ENCODE peak calls at places on chromosome 9, in four cellular contexts. One of them, this sample, is unnamed.

GRCh38 chr9:125748511-125749099 is 1.4 kb downstream of the PBX3 start:
- DNase-seq in fibroblast of the aortic adventitia: peak
- DNase-seq in Caco-2: no peak
- DNase-seq in CD8-positive, alpha-beta T cell: no peak
- DNase-seq in this sample: no peak

GRCh38 chr9:111597852-111598729 is 1.4 kb downstream of the PTGR1 start:
- DNase-seq in CD8-positive, alpha-beta T cell: peak
- DNase-seq in Caco-2: peak
- DNase-seq in fibroblast of the aortic adventitia: peak
- DNase-seq in this sample: no peak

GRCh38 chr9:110601098-110601497 is 21.6 kb upstream of the SVEP1 start:
- DNase-seq in fibroblast of the aortic adventitia: no peak
- DNase-seq in CD8-positive, alpha-beta T cell: no peak
- DNase-seq in Caco-2: no peak
- DNase-seq in this sample: no peak

GRCh38 chr9:108565651-108566378 is 290.0 kb downstream of the ACTL7B start:
- DNase-seq in Caco-2: peak
- DNase-seq in fibroblast of the aortic adventitia: peak
- DNase-seq in CD8-positive, alpha-beta T cell: no peak
- DNase-seq in this sample: no peak

GRCh38 chr9:105976257-105976656 is 281.9 kb downstream of the TMEM38B start:
- DNase-seq in CD8-positive, alpha-beta T cell: no peak
- DNase-seq in Caco-2: no peak
- DNase-seq in fibroblast of the aortic adventitia: no peak
- DNase-seq in this sample: no peak

GRCh38 chr9:79195904-79196303 is 375.9 kb upstream of the TLE4 start:
- DNase-seq in CD8-positive, alpha-beta T cell: no peak
- DNase-seq in Caco-2: no peak
- DNase-seq in fibroblast of the aortic adventitia: peak
- DNase-seq in this sample: no peak

GRCh38 chr9:129405089-129405830 is 215.6 kb downstream of the C9orf50 start:
- DNase-seq in CD8-positive, alpha-beta T cell: no peak
- DNase-seq in Caco-2: no peak
- DNase-seq in fibroblast of the aortic adventitia: peak
- DNase-seq in this sample: no peak

GRCh38 chr9:21777701-21778100 is 24.7 kb upstream of the MTAP start:
- DNase-seq in CD8-positive, alpha-beta T cell: no peak
- DNase-seq in Caco-2: no peak
- DNase-seq in fibroblast of the aortic adventitia: peak
- DNase-seq in this sample: no peak

GRCh38 chr9:97984188-97985057 is 1.3 kb downstream of the ANP32B start:
- DNase-seq in CD8-positive, alpha-beta T cell: peak
- DNase-seq in Caco-2: peak
- DNase-seq in fibroblast of the aortic adventitia: peak
- DNase-seq in this sample: peak

GRCh38 chr9:129317179-129318011 is 139.3 kb upstream of the IER5L start:
- DNase-seq in CD8-positive, alpha-beta T cell: no peak
- DNase-seq in fibroblast of the aortic adventitia: peak
- DNase-seq in Caco-2: no peak
- DNase-seq in this sample: no peak

GRCh38 chr9:98998441-98999151 is 54.9 kb downstream of the COL15A1 start:
- DNase-seq in fibroblast of the aortic adventitia: peak
- DNase-seq in CD8-positive, alpha-beta T cell: peak
- DNase-seq in Caco-2: peak
- DNase-seq in this sample: no peak

GRCh38 chr9:21688108-21689102 is 114.0 kb upstream of the MTAP start:
- DNase-seq in Caco-2: no peak
- DNase-seq in CD8-positive, alpha-beta T cell: no peak
- DNase-seq in fibroblast of the aortic adventitia: peak
- DNase-seq in this sample: no peak

GRCh38 chr9:80893190-80893589 is 796.2 kb downstream of the TLE1 start:
- DNase-seq in fibroblast of the aortic adventitia: no peak
- DNase-seq in Caco-2: no peak
- DNase-seq in CD8-positive, alpha-beta T cell: no peak
- DNase-seq in this sample: no peak

GRCh38 chr9:26500471-26500870 is 392.1 kb downstream of the CAAP1 start:
- DNase-seq in Caco-2: no peak
- DNase-seq in fibroblast of the aortic adventitia: no peak
- DNase-seq in CD8-positive, alpha-beta T cell: no peak
- DNase-seq in this sample: no peak

GRCh38 chr9:26502311-26502710 is 390.3 kb downstream of the CAAP1 start:
- DNase-seq in CD8-positive, alpha-beta T cell: no peak
- DNase-seq in fibroblast of the aortic adventitia: no peak
- DNase-seq in Caco-2: no peak
- DNase-seq in this sample: no peak

GRCh38 chr9:26508897-26509296 is 383.7 kb downstream of the CAAP1 start:
- DNase-seq in CD8-positive, alpha-beta T cell: no peak
- DNase-seq in Caco-2: no peak
- DNase-seq in fibroblast of the aortic adventitia: no peak
- DNase-seq in this sample: no peak

DNA sequence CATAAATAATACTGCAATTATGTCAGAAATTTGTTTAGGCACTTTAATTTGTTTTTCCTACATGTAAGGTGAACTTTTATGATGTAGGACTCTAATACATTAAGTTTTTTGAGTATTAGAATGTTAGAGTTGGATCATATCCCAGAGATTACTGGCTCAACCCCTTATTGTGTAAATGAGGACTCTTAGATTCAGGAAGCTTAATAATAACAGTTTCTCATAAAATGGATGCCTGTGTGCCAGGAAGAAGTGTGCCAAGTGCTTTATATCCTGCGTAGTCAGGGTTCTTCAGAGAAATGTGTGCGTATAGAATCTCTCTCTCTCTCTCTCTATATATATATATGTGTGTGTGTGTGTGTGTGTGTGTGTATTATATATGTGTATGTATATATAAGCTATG is 388.5 kb downstream of the CAAP1 start:
- DNase-seq in fibroblast of the aortic adventitia: no peak
- DNase-seq in CD8-positive, alpha-beta T cell: no peak
- DNase-seq in Caco-2: no peak
- DNase-seq in this sample: no peak
- H3K4me3 ChIP-seq in fibroblast of the aortic adventitia: no peak
- H3K4me3 ChIP-seq in CD8-positive, alpha-beta T cell: no peak
- H3K4me3 ChIP-seq in Caco-2: no peak
- H3K4me3 ChIP-seq in this sample: no peak

GRCh38 chr9:133122605-133122934 is 1.5 kb upstream of the RALGDS start:
- DNase-seq in fibroblast of the aortic adventitia: no peak
- DNase-seq in CD8-positive, alpha-beta T cell: no peak
- DNase-seq in Caco-2: no peak
- DNase-seq in this sample: no peak

GRCh38 chr9:133120343-133121199 is 469 bp downstream of the RALGDS start:
- DNase-seq in Caco-2: peak
- DNase-seq in CD8-positive, alpha-beta T cell: no peak
- DNase-seq in fibroblast of the aortic adventitia: no peak
- DNase-seq in this sample: no peak

GRCh38 chr9:133122167-133122550 is 1.1 kb upstream of the RALGDS start:
- DNase-seq in CD8-positive, alpha-beta T cell: no peak
- DNase-seq in Caco-2: no peak
- DNase-seq in fibroblast of the aortic adventitia: no peak
- DNase-seq in this sample: no peak

GRCh38 chr9:133122935-133123611 is 2.0 kb upstream of the RALGDS start:
- DNase-seq in Caco-2: peak
- DNase-seq in fibroblast of the aortic adventitia: no peak
- DNase-seq in CD8-positive, alpha-beta T cell: no peak
- DNase-seq in this sample: no peak

GRCh38 chr9:133121200-133122166 is at the start of gene RALGDS:
- DNase-seq in Caco-2: peak
- DNase-seq in CD8-positive, alpha-beta T cell: peak
- DNase-seq in fibroblast of the aortic adventitia: peak
- DNase-seq in this sample: peak
- H3K4me3 ChIP-seq in Caco-2: peak
- H3K4me3 ChIP-seq in CD8-positive, alpha-beta T cell: peak
- H3K4me3 ChIP-seq in fibroblast of the aortic adventitia: peak
- H3K4me3 ChIP-seq in this sample: peak

DNA sequence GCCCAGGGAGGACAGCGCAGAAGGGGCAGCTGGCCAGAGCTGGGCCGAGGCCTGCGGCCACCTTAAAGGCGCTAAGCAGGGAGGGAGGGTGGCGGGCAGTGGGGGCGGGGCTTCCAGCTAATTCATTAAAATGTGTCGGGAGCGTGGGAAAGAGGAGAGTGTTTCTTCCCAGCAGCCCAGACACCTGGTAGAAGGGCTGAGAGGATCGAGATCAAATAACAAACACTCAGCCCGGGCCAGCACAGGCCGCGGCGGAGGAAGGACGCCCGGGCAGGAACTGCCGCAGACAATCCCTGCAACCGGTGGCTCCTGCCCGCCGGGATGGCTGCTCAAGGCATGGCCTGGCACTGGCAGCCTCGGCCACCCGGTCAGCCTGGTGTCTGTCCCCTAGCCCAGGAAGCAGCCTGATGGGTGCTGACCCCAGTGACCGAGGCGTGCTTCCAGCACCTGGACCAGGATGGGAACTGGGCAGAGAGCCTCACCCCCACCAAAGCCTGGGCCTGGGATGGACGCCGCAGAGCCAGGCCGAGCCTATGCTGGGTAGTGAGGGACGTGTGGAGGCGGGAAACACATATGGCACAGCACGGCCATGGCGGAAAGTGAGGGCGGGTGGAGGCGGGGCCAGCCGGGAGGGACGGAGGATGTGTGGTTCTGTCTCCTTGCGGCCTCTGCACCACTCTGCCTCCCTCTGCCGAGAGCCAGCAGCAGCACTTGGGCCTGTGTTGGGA is 3.2 kb upstream of the NRARP start:
- DNase-seq in CD8-positive, alpha-beta T cell: no peak
- DNase-seq in fibroblast of the aortic adventitia: no peak
- DNase-seq in Caco-2: no peak
- DNase-seq in this sample: no peak
- H3K4me3 ChIP-seq in CD8-positive, alpha-beta T cell: no peak
- H3K4me3 ChIP-seq in fibroblast of the aortic adventitia: no peak
- H3K4me3 ChIP-seq in Caco-2: no peak
- H3K4me3 ChIP-seq in this sample: peak

GRCh38 chr9:93132287-93132927 is 1.6 kb downstream of the NINJ1 start:
- DNase-seq in fibroblast of the aortic adventitia: peak
- DNase-seq in Caco-2: no peak
- DNase-seq in CD8-positive, alpha-beta T cell: no peak
- DNase-seq in this sample: no peak

GRCh38 chr9:93132946-93133640 is 958 bp downstream of the NINJ1 start:
- DNase-seq in fibroblast of the aortic adventitia: no peak
- DNase-seq in Caco-2: peak
- DNase-seq in CD8-positive, alpha-beta T cell: no peak
- DNase-seq in this sample: no peak

GRCh38 chr9:93130861-93131481 is 3.1 kb downstream of the NINJ1 start:
- DNase-seq in Caco-2: no peak
- DNase-seq in fibroblast of the aortic adventitia: no peak
- DNase-seq in CD8-positive, alpha-beta T cell: no peak
- DNase-seq in this sample: no peak

GRCh38 chr9:93129691-93130500 is 4.2 kb downstream of the NINJ1 start:
- DNase-seq in Caco-2: no peak
- DNase-seq in CD8-positive, alpha-beta T cell: no peak
- DNase-seq in fibroblast of the aortic adventitia: no peak
- DNase-seq in this sample: no peak

GRCh38 chr9:93131599-93132286 is 2.3 kb downstream of the NINJ1 start:
- DNase-seq in fibroblast of the aortic adventitia: no peak
- DNase-seq in Caco-2: no peak
- DNase-seq in CD8-positive, alpha-beta T cell: no peak
- DNase-seq in this sample: no peak
- H3K4me3 ChIP-seq in fibroblast of the aortic adventitia: no peak
- H3K4me3 ChIP-seq in Caco-2: no peak
- H3K4me3 ChIP-seq in CD8-positive, alpha-beta T cell: no peak
- H3K4me3 ChIP-seq in this sample: peak

GRCh38 chr9:36399980-36400331 is at the start of gene RNF38:
- DNase-seq in Caco-2: no peak
- DNase-seq in CD8-positive, alpha-beta T cell: no peak
- DNase-seq in fibroblast of the aortic adventitia: no peak
- DNase-seq in this sample: no peak
- H3K4me3 ChIP-seq in Caco-2: peak
- H3K4me3 ChIP-seq in CD8-positive, alpha-beta T cell: peak
- H3K4me3 ChIP-seq in fibroblast of the aortic adventitia: peak
- H3K4me3 ChIP-seq in this sample: peak

DNA sequence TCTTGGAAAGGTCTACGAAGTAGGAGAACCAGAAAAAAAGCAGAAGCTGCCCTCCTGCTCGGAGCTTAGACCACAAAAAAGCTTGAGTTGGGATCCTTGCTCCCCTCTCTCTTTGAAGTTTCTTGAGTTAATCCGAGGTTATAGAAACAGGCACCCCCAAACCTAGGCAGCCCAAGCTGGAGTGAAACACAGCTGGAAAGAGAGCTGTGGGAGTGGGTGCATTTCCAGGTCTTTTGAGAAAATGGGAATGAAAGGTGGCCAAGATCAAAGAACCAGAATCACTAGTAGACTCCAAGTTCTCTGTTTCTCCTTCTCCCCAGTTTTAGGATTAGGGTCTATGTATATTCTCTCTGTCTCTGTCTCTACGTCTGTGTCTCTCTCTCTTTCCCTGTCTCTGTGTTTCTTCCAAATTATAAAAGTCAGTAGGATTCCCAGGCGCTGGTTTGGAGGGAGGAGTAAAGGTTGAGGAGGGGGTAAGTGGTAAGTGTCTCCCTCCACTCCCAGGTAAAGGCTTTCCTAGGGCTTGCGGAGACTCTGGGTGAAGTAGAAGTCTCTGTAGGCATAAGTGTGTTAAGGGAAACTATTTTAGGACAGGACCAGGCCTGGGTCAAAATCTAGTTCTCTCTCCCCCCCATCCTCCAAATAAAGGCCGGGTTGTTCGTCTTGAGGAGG is 2.9 kb downstream of the LHX2 start:
- DNase-seq in fibroblast of the aortic adventitia: no peak
- DNase-seq in CD8-positive, alpha-beta T cell: no peak
- DNase-seq in Caco-2: no peak
- DNase-seq in this sample: no peak
- H3K4me3 ChIP-seq in fibroblast of the aortic adventitia: no peak
- H3K4me3 ChIP-seq in CD8-positive, alpha-beta T cell: no peak
- H3K4me3 ChIP-seq in Caco-2: no peak
- H3K4me3 ChIP-seq in this sample: no peak

GRCh38 chr9:73152445-73152844 is 780 bp downstream of the ANXA1 start:
- DNase-seq in CD8-positive, alpha-beta T cell: no peak
- DNase-seq in Caco-2: no peak
- DNase-seq in fibroblast of the aortic adventitia: peak
- DNase-seq in this sample: no peak

GRCh38 chr9:73151653-73152382 is at the start of gene ANXA1:
- DNase-seq in fibroblast of the aortic adventitia: peak
- DNase-seq in CD8-positive, alpha-beta T cell: no peak
- DNase-seq in Caco-2: no peak
- DNase-seq in this sample: no peak

GRCh38 chr9:73146113-73146815 is 5.4 kb upstream of the ANXA1 start:
- DNase-seq in Caco-2: no peak
- DNase-seq in fibroblast of the aortic adventitia: no peak
- DNase-seq in CD8-positive, alpha-beta T cell: no peak
- DNase-seq in this sample: no peak

GRCh38 chr9:73148447-73148937 is 3.2 kb upstream of the ANXA1 start:
- DNase-seq in Caco-2: no peak
- DNase-seq in CD8-positive, alpha-beta T cell: no peak
- DNase-seq in fibroblast of the aortic adventitia: peak
- DNase-seq in this sample: no peak

GRCh38 chr9:73149371-73150067 is 2.1 kb upstream of the ANXA1 start:
- DNase-seq in CD8-positive, alpha-beta T cell: no peak
- DNase-seq in fibroblast of the aortic adventitia: peak
- DNase-seq in Caco-2: no peak
- DNase-seq in this sample: no peak
- H3K4me3 ChIP-seq in CD8-positive, alpha-beta T cell: no peak
- H3K4me3 ChIP-seq in fibroblast of the aortic adventitia: peak
- H3K4me3 ChIP-seq in Caco-2: no peak
- H3K4me3 ChIP-seq in this sample: no peak

GRCh38 chr9:123999668-124000067 is 11.9 kb upstream of the LHX2 start:
- DNase-seq in fibroblast of the aortic adventitia: no peak
- DNase-seq in CD8-positive, alpha-beta T cell: no peak
- DNase-seq in Caco-2: no peak
- DNase-seq in this sample: no peak
- H3K4me3 ChIP-seq in fibroblast of the aortic adventitia: no peak
- H3K4me3 ChIP-seq in CD8-positive, alpha-beta T cell: no peak
- H3K4me3 ChIP-seq in Caco-2: peak
- H3K4me3 ChIP-seq in this sample: peak

This sample was measured in esophagus squamous epithelium.